ENCODE peak calls at places on chromosomes 1 and 21, in eight cellular contexts. One of them, this sample, is unnamed.

GRCh38 chr1:157348538-157349480 is 203.5 kb downstream of the FCRL5 start:
- DNase-seq in ovary: no peak
- DNase-seq in CD8-positive, alpha-beta memory T cell: no peak
- DNase-seq in HFF-Myc: no peak
- DNase-seq in cardiac fibroblast: no peak
- DNase-seq in PC-3: no peak
- DNase-seq in iPS DF 6.9: no peak
- DNase-seq in cardiac muscle cell: no peak
- DNase-seq in this sample: no peak

GRCh38 chr1:10237157-10237539 is 26.8 kb downstream of the KIF1B start:
- DNase-seq in iPS DF 6.9: no peak
- DNase-seq in cardiac fibroblast: no peak
- DNase-seq in PC-3: no peak
- DNase-seq in ovary: no peak
- DNase-seq in CD8-positive, alpha-beta memory T cell: no peak
- DNase-seq in HFF-Myc: no peak
- DNase-seq in cardiac muscle cell: no peak
- DNase-seq in this sample: no peak

GRCh38 chr1:66250483-66250882 is 283.5 kb upstream of the SGIP1 start:
- DNase-seq in HFF-Myc: no peak
- DNase-seq in CD8-positive, alpha-beta memory T cell: no peak
- DNase-seq in cardiac fibroblast: peak
- DNase-seq in iPS DF 6.9: no peak
- DNase-seq in cardiac muscle cell: no peak
- DNase-seq in ovary: no peak
- DNase-seq in PC-3: no peak
- DNase-seq in this sample: no peak

GRCh38 chr1:150560011-150560438 is 10.8 kb downstream of the ADAMTSL4 start:
- DNase-seq in ovary: peak
- DNase-seq in HFF-Myc: no peak
- DNase-seq in iPS DF 6.9: no peak
- DNase-seq in CD8-positive, alpha-beta memory T cell: peak
- DNase-seq in cardiac fibroblast: peak
- DNase-seq in cardiac muscle cell: peak
- DNase-seq in PC-3: peak
- DNase-seq in this sample: no peak

GRCh38 chr21:46229133-46229922 is 754 bp upstream of the LSS start:
- DNase-seq in cardiac muscle cell: no peak
- DNase-seq in ovary: peak
- DNase-seq in PC-3: peak
- DNase-seq in iPS DF 6.9: no peak
- DNase-seq in CD8-positive, alpha-beta memory T cell: no peak
- DNase-seq in HFF-Myc: no peak
- DNase-seq in cardiac fibroblast: no peak
- DNase-seq in this sample: no peak

GRCh38 chr1:204102719-204103118 is 29.8 kb downstream of the SOX13 start:
- DNase-seq in HFF-Myc: no peak
- DNase-seq in iPS DF 6.9: no peak
- DNase-seq in PC-3: peak
- DNase-seq in CD8-positive, alpha-beta memory T cell: no peak
- DNase-seq in cardiac fibroblast: no peak
- DNase-seq in ovary: no peak
- DNase-seq in cardiac muscle cell: no peak
- DNase-seq in this sample: no peak

GRCh38 chr1:226002667-226003501 is 3.7 kb upstream of the SDE2 start:
- DNase-seq in HFF-Myc: peak
- DNase-seq in PC-3: no peak
- DNase-seq in ovary: no peak
- DNase-seq in cardiac muscle cell: peak
- DNase-seq in CD8-positive, alpha-beta memory T cell: no peak
- DNase-seq in cardiac fibroblast: peak
- DNase-seq in iPS DF 6.9: peak
- DNase-seq in this sample: no peak

GRCh38 chr1:207124389-207124788 is 20.4 kb downstream of the C4BPA start:
- DNase-seq in PC-3: no peak
- DNase-seq in cardiac muscle cell: no peak
- DNase-seq in ovary: no peak
- DNase-seq in cardiac fibroblast: no peak
- DNase-seq in iPS DF 6.9: no peak
- DNase-seq in CD8-positive, alpha-beta memory T cell: no peak
- DNase-seq in HFF-Myc: no peak
- DNase-seq in this sample: no peak

GRCh38 chr1:108327534-108328462 is 83.9 kb upstream of the NBPF4 start:
- DNase-seq in CD8-positive, alpha-beta memory T cell: no peak
- DNase-seq in PC-3: peak
- DNase-seq in cardiac fibroblast: no peak
- DNase-seq in ovary: no peak
- DNase-seq in cardiac muscle cell: no peak
- DNase-seq in HFF-Myc: no peak
- DNase-seq in iPS DF 6.9: peak
- DNase-seq in this sample: no peak

GRCh38 chr1:154405762-154406571 is 824 bp downstream of the IL6R start:
- DNase-seq in cardiac muscle cell: peak
- DNase-seq in cardiac fibroblast: peak
- DNase-seq in CD8-positive, alpha-beta memory T cell: peak
- DNase-seq in PC-3: peak
- DNase-seq in ovary: peak
- DNase-seq in iPS DF 6.9: no peak
- DNase-seq in HFF-Myc: no peak
- DNase-seq in this sample: no peak

GRCh38 chr1:60149254-60149653 is 75.7 kb upstream of the C1orf87 start:
- DNase-seq in ovary: no peak
- DNase-seq in cardiac muscle cell: peak
- DNase-seq in cardiac fibroblast: no peak
- DNase-seq in HFF-Myc: no peak
- DNase-seq in iPS DF 6.9: no peak
- DNase-seq in CD8-positive, alpha-beta memory T cell: no peak
- DNase-seq in PC-3: no peak
- DNase-seq in this sample: no peak

DNA sequence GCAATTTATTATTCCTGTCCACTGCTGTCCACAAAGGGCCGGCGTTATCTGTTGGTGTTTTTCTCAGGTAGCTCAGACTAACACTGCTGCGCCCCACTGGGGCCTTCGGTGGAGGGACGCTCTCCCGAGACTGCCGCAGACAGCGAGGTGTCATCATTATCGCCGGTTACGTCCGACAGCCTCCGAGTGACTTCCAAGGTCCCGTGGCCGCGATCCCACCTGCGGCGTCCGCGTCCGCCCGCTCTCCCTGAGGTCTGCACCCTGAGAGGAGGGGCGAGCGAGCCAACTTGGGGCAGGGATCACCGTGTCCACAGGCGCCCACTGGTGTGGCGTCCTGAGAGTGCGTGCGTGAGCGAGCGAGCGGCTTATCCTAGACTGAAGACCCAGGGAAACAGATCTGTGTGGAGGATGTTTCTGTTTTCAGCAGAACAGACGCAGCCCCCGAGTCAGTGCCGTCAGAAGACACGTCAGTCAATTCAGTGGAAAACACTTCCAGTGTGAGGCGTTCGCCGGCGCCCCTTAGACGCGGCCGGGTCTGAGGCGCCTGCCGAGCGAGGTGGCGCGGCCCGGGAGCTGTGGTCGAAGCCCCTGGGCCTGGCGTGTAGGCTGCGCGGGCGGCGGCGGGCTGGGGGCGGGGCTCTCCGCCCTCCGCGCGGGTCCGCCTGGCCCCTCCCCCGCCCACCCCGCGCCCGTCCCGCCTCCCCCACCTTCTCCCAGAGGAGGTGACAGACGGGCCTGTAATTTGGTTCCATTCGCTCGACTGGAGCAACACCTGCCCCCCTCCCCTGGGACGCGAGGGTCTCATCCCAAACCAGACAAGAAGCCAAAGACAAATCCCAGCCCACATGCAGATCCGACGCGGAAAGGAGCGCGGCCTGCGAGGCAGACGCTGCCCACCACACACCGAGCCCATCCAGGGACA is 12.6 kb downstream of the NHLH2 start:
- DNase-seq in PC-3: no peak
- DNase-seq in cardiac muscle cell: peak
- DNase-seq in cardiac fibroblast: no peak
- DNase-seq in HFF-Myc: no peak
- DNase-seq in ovary: peak
- DNase-seq in CD8-positive, alpha-beta memory T cell: no peak
- DNase-seq in iPS DF 6.9: no peak
- DNase-seq in this sample: no peak
- H3K4me3 ChIP-seq in PC-3: no peak
- H3K4me3 ChIP-seq in cardiac muscle cell: peak
- H3K4me3 ChIP-seq in cardiac fibroblast: peak
- H3K4me3 ChIP-seq in HFF-Myc: no peak
- H3K4me3 ChIP-seq in ovary: peak
- H3K4me3 ChIP-seq in CD8-positive, alpha-beta memory T cell: no peak
- H3K4me3 ChIP-seq in iPS DF 6.9: peak
- H3K4me3 ChIP-seq in this sample: peak

GRCh38 chr1:89632213-89633102 is 462 bp upstream of the LRRC8C start:
- DNase-seq in HFF-Myc: no peak
- DNase-seq in CD8-positive, alpha-beta memory T cell: peak
- DNase-seq in ovary: peak
- DNase-seq in PC-3: peak
- DNase-seq in cardiac muscle cell: peak
- DNase-seq in iPS DF 6.9: no peak
- DNase-seq in cardiac fibroblast: peak
- DNase-seq in this sample: no peak

GRCh38 chr1:89633745-89634625 is 1.1 kb downstream of the LRRC8C start:
- DNase-seq in cardiac muscle cell: peak
- DNase-seq in iPS DF 6.9: no peak
- DNase-seq in ovary: peak
- DNase-seq in CD8-positive, alpha-beta memory T cell: no peak
- DNase-seq in cardiac fibroblast: peak
- DNase-seq in HFF-Myc: no peak
- DNase-seq in PC-3: peak
- DNase-seq in this sample: no peak

GRCh38 chr1:89633103-89633744 is at the start of gene LRRC8C:
- DNase-seq in PC-3: peak
- DNase-seq in iPS DF 6.9: no peak
- DNase-seq in CD8-positive, alpha-beta memory T cell: peak
- DNase-seq in HFF-Myc: no peak
- DNase-seq in ovary: peak
- DNase-seq in cardiac muscle cell: peak
- DNase-seq in cardiac fibroblast: peak
- DNase-seq in this sample: no peak

GRCh38 chr1:89630046-89630445 is 2.9 kb upstream of the LRRC8C start:
- DNase-seq in PC-3: no peak
- DNase-seq in ovary: no peak
- DNase-seq in HFF-Myc: no peak
- DNase-seq in CD8-positive, alpha-beta memory T cell: no peak
- DNase-seq in cardiac muscle cell: no peak
- DNase-seq in cardiac fibroblast: no peak
- DNase-seq in iPS DF 6.9: no peak
- DNase-seq in this sample: no peak

DNA sequence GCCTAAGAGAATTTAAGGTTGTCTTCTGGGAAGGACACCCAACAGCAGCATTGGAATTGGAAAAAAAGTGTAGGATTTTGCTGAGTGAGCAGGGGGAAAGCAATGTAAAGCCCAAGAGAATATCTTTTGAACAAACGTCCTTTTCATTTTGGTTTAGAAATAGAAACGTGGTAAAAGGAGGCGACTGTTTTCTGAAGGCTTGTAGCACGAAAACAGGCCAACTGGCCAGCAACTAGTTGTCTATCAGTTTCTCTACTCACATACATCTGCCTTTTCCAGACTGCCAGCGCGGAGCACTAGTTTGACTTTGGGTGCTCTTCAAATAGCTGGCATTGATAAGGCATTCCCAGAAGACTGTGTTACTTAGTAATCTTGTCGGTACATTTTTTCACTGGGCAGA is 1.2 kb upstream of the LRRC8C start:
- DNase-seq in cardiac muscle cell: peak
- DNase-seq in iPS DF 6.9: no peak
- DNase-seq in cardiac fibroblast: no peak
- DNase-seq in HFF-Myc: no peak
- DNase-seq in CD8-positive, alpha-beta memory T cell: no peak
- DNase-seq in PC-3: no peak
- DNase-seq in ovary: no peak
- DNase-seq in this sample: no peak
- H3K4me3 ChIP-seq in cardiac muscle cell: peak
- H3K4me3 ChIP-seq in iPS DF 6.9: no peak
- H3K4me3 ChIP-seq in cardiac fibroblast: no peak
- H3K4me3 ChIP-seq in HFF-Myc: no peak
- H3K4me3 ChIP-seq in CD8-positive, alpha-beta memory T cell: peak
- H3K4me3 ChIP-seq in PC-3: no peak
- H3K4me3 ChIP-seq in ovary: peak
- H3K4me3 ChIP-seq in this sample: no peak

DNA sequence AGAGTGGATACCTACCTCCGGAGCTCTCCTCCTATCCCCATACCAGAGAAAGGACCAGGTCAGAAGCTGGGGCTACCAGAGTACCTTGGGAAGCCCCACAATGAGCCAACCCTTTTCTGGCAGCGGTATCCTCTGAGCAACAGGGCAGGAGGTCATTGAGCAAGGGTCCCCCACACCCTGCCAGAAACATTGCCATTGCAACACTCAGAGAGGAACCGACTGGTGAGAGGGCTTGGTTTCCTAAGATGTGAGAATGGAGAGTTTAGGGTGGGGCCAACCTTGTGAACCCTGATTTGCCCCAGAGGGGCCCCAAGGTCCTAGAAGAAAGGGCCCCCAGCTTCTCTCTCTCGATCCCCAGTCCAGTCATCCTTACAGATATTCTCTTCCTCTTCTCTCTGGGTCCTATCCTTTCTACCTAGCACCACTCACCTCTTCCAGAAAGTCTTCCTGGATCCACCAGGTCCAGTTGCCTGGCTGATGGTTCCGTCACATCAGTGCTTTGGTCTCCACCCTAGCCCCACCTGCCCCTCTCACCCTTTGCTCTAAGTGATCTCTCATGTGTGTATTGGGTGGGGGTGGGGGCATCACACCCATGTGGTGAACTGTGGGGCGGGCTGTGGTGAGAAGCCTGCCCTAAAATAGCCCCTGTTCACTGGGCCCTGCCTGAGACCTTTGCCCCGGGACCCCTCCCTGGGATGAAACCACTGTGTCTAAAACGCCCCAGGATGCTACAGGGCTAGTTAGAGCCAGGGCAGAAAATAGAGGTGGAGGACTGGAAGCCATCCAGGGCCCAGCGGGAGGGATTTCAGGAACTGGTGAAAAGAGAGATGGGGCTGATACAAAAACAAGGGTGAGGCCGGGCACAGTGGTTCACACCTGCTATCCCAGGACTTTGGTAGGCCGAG is 8.7 kb downstream of the FGR start:
- DNase-seq in cardiac muscle cell: no peak
- DNase-seq in PC-3: no peak
- DNase-seq in HFF-Myc: no peak
- DNase-seq in cardiac fibroblast: no peak
- DNase-seq in ovary: no peak
- DNase-seq in CD8-positive, alpha-beta memory T cell: no peak
- DNase-seq in iPS DF 6.9: no peak
- DNase-seq in this sample: no peak
- H3K4me3 ChIP-seq in cardiac muscle cell: no peak
- H3K4me3 ChIP-seq in PC-3: no peak
- H3K4me3 ChIP-seq in HFF-Myc: no peak
- H3K4me3 ChIP-seq in cardiac fibroblast: no peak
- H3K4me3 ChIP-seq in ovary: no peak
- H3K4me3 ChIP-seq in CD8-positive, alpha-beta memory T cell: peak
- H3K4me3 ChIP-seq in iPS DF 6.9: no peak
- H3K4me3 ChIP-seq in this sample: no peak

DNA sequence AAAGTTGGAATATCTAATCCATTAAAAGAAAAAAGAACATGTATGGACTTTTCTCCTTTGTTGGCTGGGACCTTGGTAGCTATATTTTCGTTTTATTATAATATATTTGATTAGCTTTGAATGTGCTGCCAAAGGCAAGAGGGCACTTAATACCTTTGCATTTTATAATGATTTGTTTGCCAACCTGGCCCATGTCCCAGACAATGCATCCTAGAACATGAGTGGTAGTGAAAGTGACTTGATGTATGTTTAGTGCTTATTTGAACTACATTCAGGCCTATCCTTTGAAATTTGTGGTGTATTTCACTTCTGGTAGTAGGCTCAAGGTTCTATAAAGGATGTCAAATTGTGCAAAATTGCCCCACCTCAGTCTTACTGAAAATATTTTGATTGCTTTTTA is 25.9 kb downstream of the CACHD1 start:
- DNase-seq in HFF-Myc: no peak
- DNase-seq in iPS DF 6.9: no peak
- DNase-seq in cardiac fibroblast: no peak
- DNase-seq in CD8-positive, alpha-beta memory T cell: no peak
- DNase-seq in ovary: no peak
- DNase-seq in PC-3: peak
- DNase-seq in cardiac muscle cell: no peak
- DNase-seq in this sample: no peak
- H3K4me3 ChIP-seq in HFF-Myc: no peak
- H3K4me3 ChIP-seq in iPS DF 6.9: no peak
- H3K4me3 ChIP-seq in cardiac fibroblast: no peak
- H3K4me3 ChIP-seq in CD8-positive, alpha-beta memory T cell: no peak
- H3K4me3 ChIP-seq in ovary: no peak
- H3K4me3 ChIP-seq in PC-3: no peak
- H3K4me3 ChIP-seq in cardiac muscle cell: no peak
- H3K4me3 ChIP-seq in this sample: no peak